ENCODE peak calls at places on chromosomes 3 and 15, in six cellular contexts. S, I, V, X, P and E are unnamed samples.

GRCh38 chr15:71110800-71111565 is 4.3 kb upstream of the THSD4 start:
- DNase-seq in I (no peak), V (no peak), P (no peak), X (no peak), S (no peak), E (peak)

GRCh38 chr3:85881833-85882393 is 923.1 kb downstream of the CADM2 start:
- DNase-seq in V (no peak), I (no peak), S (no peak), X (no peak), P (no peak), E (no peak)

GRCh38 chr15:38474155-38474757 is 20.3 kb downstream of the FAM98B start:
- DNase-seq in I (peak), X (peak), P (peak), V (peak), S (peak), E (no peak)

GRCh38 chr3:173502983-173503568 is 105.5 kb downstream of the NLGN1 start:
- DNase-seq in I (no peak), S (peak), X (no peak), V (no peak), P (peak), E (no peak)

GRCh38 chr3:72411102-72411501 is 437.1 kb downstream of the SHQ1 start:
- DNase-seq in I (no peak), S (no peak), X (no peak), V (no peak), P (no peak), E (no peak)

GRCh38 chr3:119695480-119695879 is 7.3 kb upstream of the CFAP91 start:
- DNase-seq in P (peak), I (peak), X (no peak), S (no peak), V (peak), E (no peak)

GRCh38 chr3:43960448-43960840 is 269.7 kb downstream of the ABHD5 start:
- DNase-seq in I (peak), P (peak), X (peak), V (no peak), S (no peak), E (no peak)

GRCh38 chr3:112500621-112501020 is 1.3 kb upstream of the BTLA start:
- DNase-seq in I (no peak), V (no peak), P (no peak), X (no peak), S (no peak), E (no peak)

GRCh38 chr15:72284781-72285180 is 12.4 kb upstream of the PARP6 start:
- DNase-seq in I (no peak), P (no peak), S (no peak), X (no peak), V (no peak), E (no peak)

GRCh38 chr3:171972965-171973364 is 66.4 kb upstream of the FNDC3B start:
- DNase-seq in P (peak), I (no peak), X (no peak), S (peak), V (no peak), E (no peak)

GRCh38 chr15:38707802-38708671 is 143.4 kb upstream of the RASGRP1 start:
- DNase-seq in I (peak), X (peak), S (peak), V (peak), P (peak), E (no peak)

GRCh38 chr3:151721294-151721693 is 12.4 kb upstream of the AADACL2 start:
- DNase-seq in I (no peak), V (no peak), P (no peak), X (no peak), S (no peak), E (no peak)

GRCh38 chr3:126212629-126213375 is 32.4 kb upstream of the ALDH1L1 start:
- DNase-seq in V (no peak), X (peak), P (peak), I (no peak), S (peak), E (no peak)

GRCh38 chr3:54853573-54854404 is 74.1 kb downstream of the LRTM1 start:
- DNase-seq in I (peak), S (peak), V (no peak), P (peak), X (peak), E (no peak)

GRCh38 chr15:58019503-58020376 is 45.8 kb downstream of the ALDH1A2 start:
- DNase-seq in P (peak), I (no peak), S (no peak), V (no peak), X (no peak), E (no peak)

GRCh38 chr3:141334627-141335250 is 33.6 kb upstream of the ZBTB38 start:
- DNase-seq in V (no peak), S (no peak), P (no peak), X (no peak), I (no peak), E (no peak)

GRCh38 chr3:134809412-134810051 is 14.5 kb downstream of the EPHB1 start:
- DNase-seq in X (peak), I (peak), V (no peak), S (no peak), P (no peak), E (peak)

GRCh38 chr3:13281657-13282527 is 138.2 kb downstream of the NUP210 start:
- DNase-seq in X (no peak), S (peak), P (no peak), I (peak), V (no peak), E (no peak)

GRCh38 chr3:21722768-21723167 is 28.2 kb downstream of the ZNF385D start:
- DNase-seq in X (no peak), I (no peak), S (peak), P (no peak), V (no peak), E (no peak)

GRCh38 chr3:150743508-150743907 is 19.5 kb downstream of the SIAH2 start:
- DNase-seq in X (no peak), I (no peak), S (no peak), P (no peak), V (no peak), E (peak)

GRCh38 chr3:13833506-13834257 is 46.2 kb downstream of the WNT7A start:
- DNase-seq in I (no peak), V (no peak), X (no peak), S (no peak), P (no peak), E (no peak)

GRCh38 chr15:80591471-80591870 is 103.6 kb upstream of the ABHD17C start:
- DNase-seq in I (no peak), S (no peak), P (no peak), X (no peak), V (no peak), E (no peak)

GRCh38 chr15:83205725-83206324 is 1.8 kb downstream of the HDGFL3 start:
- DNase-seq in P (peak), X (no peak), V (no peak), I (peak), S (peak), E (no peak)
- H3K4me3 ChIP-seq in P (peak), X (peak), V (no peak), I (peak), S (peak), E (peak)

DNA sequence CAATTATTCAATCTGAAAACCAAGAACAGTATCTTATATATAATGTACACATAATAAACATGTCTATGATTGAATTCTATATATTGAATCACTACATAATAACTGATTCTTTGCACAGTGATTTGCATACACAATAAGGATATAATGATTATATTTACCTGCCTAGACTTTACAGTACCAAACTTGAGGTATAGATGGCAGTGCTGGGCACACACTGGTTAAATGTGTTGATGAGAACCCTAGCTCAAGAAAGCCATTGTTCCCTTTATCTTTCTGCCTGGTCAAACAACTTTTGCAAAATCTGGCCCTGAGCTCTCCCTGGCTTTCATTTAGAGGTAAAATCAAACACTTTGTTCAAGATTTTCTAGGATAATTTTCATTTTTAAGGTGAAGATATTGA is 697.7 kb downstream of the TUSC7 start:
- DNase-seq in S (no peak), P (peak), X (peak), V (no peak), I (no peak), E (no peak)
- TF ChIP-seq CTCF in S (no peak), P (peak), X (peak), V (peak), I (no peak), E (no peak)

GRCh38 chr3:153320585-153321128 is 158.6 kb downstream of the RAP2B start:
- DNase-seq in I (no peak), X (no peak), S (no peak), P (no peak), V (no peak), E (no peak)

GRCh38 chr3:153315781-153316180 is 153.8 kb downstream of the RAP2B start:
- DNase-seq in I (no peak), X (no peak), P (no peak), S (no peak), V (no peak), E (no peak)

GRCh38 chr3:153319691-153320552 is 157.9 kb downstream of the RAP2B start:
- DNase-seq in S (no peak), X (no peak), I (no peak), P (no peak), V (no peak), E (no peak)
- H3K4me3 ChIP-seq in S (no peak), X (no peak), I (no peak), P (no peak), V (no peak), E (no peak)

GRCh38 chr3:37903320-37903719 is 41.6 kb downstream of the CTDSPL start:
- DNase-seq in I (no peak), V (no peak), P (no peak), S (no peak), X (no peak), E (no peak)

GRCh38 chr3:37901721-37902120 is 40.0 kb downstream of the CTDSPL start:
- DNase-seq in P (no peak), S (no peak), I (no peak), V (no peak), X (no peak), E (no peak)

GRCh38 chr3:37903734-37904133 is 42.1 kb downstream of the CTDSPL start:
- DNase-seq in S (no peak), I (no peak), V (no peak), P (no peak), X (no peak), E (no peak)

GRCh38 chr3:37904614-37905047 is 43.0 kb downstream of the CTDSPL start:
- DNase-seq in X (no peak), V (no peak), S (no peak), I (no peak), P (peak), E (no peak)

DNA sequence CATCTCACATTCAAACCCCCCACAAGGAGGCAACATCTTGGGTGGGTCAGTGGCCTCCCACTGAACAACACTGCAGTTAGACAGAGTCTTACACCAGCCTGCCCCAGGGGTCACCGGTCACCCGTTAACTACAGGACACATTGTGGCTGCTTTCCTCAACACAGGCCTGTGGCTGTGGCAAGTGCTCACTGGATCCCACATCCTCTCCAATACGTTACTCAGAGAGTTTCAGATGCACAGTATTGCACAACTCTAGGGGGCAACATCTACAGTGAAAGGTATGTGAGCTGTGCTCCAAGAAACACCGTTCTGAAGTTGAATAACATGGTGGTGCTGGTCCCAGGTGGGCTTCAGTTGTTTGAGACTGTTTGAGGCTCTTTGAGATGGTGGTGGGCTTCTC is 41.0 kb downstream of the CTDSPL start:
- DNase-seq in P (no peak), S (no peak), V (no peak), I (no peak), X (no peak), E (no peak)
- TF ChIP-seq CTCF in P (no peak), S (no peak), V (no peak), I (no peak), X (no peak), E (no peak)

GRCh38 chr3:64195786-64196185 is 29.5 kb downstream of the PRICKLE2 start:
- DNase-seq in V (no peak), X (no peak), P (no peak), S (no peak), I (no peak), E (no peak)
- H3K4me3 ChIP-seq in V (no peak), X (no peak), P (no peak), S (no peak), I (no peak), E (no peak)

GRCh38 chr15:60038111-60038521 is 34.0 kb downstream of the FOXB1 start:
- DNase-seq in X (peak), V (no peak), I (no peak), P (no peak), S (no peak), E (no peak)

DNA sequence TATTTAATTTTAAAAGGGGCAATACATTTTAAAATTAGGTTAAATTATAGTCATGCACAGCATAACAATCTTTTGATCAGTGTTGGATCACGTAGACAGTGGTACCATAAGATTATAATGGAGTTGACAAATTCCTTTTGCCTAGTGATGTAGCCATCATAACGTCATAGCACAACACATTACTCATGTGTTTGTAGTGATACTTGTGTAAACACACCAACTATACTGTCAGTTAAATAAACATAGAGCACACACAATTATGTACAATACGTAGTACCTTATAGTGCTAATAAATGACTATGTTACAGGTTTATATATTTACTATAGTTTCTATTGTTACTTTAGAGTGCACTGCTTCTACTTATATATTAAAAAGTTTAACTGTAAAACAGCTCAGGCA is 31.2 kb downstream of the FOXB1 start:
- DNase-seq in X (no peak), V (no peak), S (no peak), I (no peak), P (no peak), E (no peak)
- TF ChIP-seq CTCF in X (no peak), V (no peak), S (no peak), I (no peak), P (no peak), E (no peak)